ENCODE peak calls at places on chromosomes 7 and 10, in six cellular contexts. One of them, this sample, is unnamed.

GRCh38 chr7:128459394-128459878 is 3.8 kb downstream of the HILPDA start:
- DNase-seq in HepG2: peak
- DNase-seq in endothelial cell of umbilical vein: peak
- DNase-seq in MM.1S: peak
- DNase-seq in fibroblast of lung: peak
- DNase-seq in DND-41: peak
- DNase-seq in this sample: no peak

GRCh38 chr7:22182139-22182538 is 174.8 kb downstream of the RAPGEF5 start:
- DNase-seq in HepG2: no peak
- DNase-seq in endothelial cell of umbilical vein: no peak
- DNase-seq in MM.1S: peak
- DNase-seq in fibroblast of lung: no peak
- DNase-seq in DND-41: no peak
- DNase-seq in this sample: no peak

GRCh38 chr10:119478111-119479047 is 64.1 kb downstream of the RGS10 start:
- DNase-seq in HepG2: no peak
- DNase-seq in endothelial cell of umbilical vein: no peak
- DNase-seq in MM.1S: peak
- DNase-seq in fibroblast of lung: no peak
- DNase-seq in DND-41: peak
- DNase-seq in this sample: no peak

GRCh38 chr7:107463139-107464078 is 6.4 kb upstream of the GPR22 start:
- DNase-seq in HepG2: peak
- DNase-seq in endothelial cell of umbilical vein: peak
- DNase-seq in MM.1S: peak
- DNase-seq in fibroblast of lung: peak
- DNase-seq in DND-41: peak
- DNase-seq in this sample: peak

GRCh38 chr7:42624471-42624870 is 287.4 kb downstream of the C7orf25 start:
- DNase-seq in HepG2: no peak
- DNase-seq in endothelial cell of umbilical vein: no peak
- DNase-seq in MM.1S: no peak
- DNase-seq in fibroblast of lung: peak
- DNase-seq in DND-41: no peak
- DNase-seq in this sample: no peak

GRCh38 chr7:155918720-155919399 is 106.6 kb upstream of the SHH start:
- DNase-seq in HepG2: peak
- DNase-seq in endothelial cell of umbilical vein: peak
- DNase-seq in MM.1S: no peak
- DNase-seq in fibroblast of lung: peak
- DNase-seq in DND-41: no peak
- DNase-seq in this sample: no peak

GRCh38 chr7:139923090-139923489 is 94.0 kb downstream of the TBXAS1 start:
- DNase-seq in HepG2: no peak
- DNase-seq in endothelial cell of umbilical vein: no peak
- DNase-seq in MM.1S: no peak
- DNase-seq in fibroblast of lung: no peak
- DNase-seq in DND-41: no peak
- DNase-seq in this sample: no peak

GRCh38 chr10:72924351-72924750 is 30.3 kb downstream of the PLA2G12B start:
- DNase-seq in HepG2: no peak
- DNase-seq in endothelial cell of umbilical vein: no peak
- DNase-seq in MM.1S: no peak
- DNase-seq in fibroblast of lung: no peak
- DNase-seq in DND-41: no peak
- DNase-seq in this sample: no peak

GRCh38 chr7:97601941-97602457 is 129.9 kb upstream of the TAC1 start:
- DNase-seq in HepG2: no peak
- DNase-seq in endothelial cell of umbilical vein: no peak
- DNase-seq in MM.1S: no peak
- DNase-seq in fibroblast of lung: no peak
- DNase-seq in DND-41: no peak
- DNase-seq in this sample: no peak

GRCh38 chr7:40147371-40148246 is 12.8 kb downstream of the SUGCT start:
- DNase-seq in HepG2: no peak
- DNase-seq in endothelial cell of umbilical vein: no peak
- DNase-seq in MM.1S: no peak
- DNase-seq in fibroblast of lung: no peak
- DNase-seq in DND-41: no peak
- DNase-seq in this sample: no peak

GRCh38 chr7:92830532-92831110 is 5.8 kb downstream of the CDK6 start:
- DNase-seq in HepG2: no peak
- DNase-seq in endothelial cell of umbilical vein: no peak
- DNase-seq in MM.1S: no peak
- DNase-seq in fibroblast of lung: peak
- DNase-seq in DND-41: no peak
- DNase-seq in this sample: no peak

GRCh38 chr10:33559105-33559504 is 224.6 kb upstream of the NRP1 start:
- DNase-seq in HepG2: no peak
- DNase-seq in endothelial cell of umbilical vein: no peak
- DNase-seq in MM.1S: no peak
- DNase-seq in fibroblast of lung: peak
- DNase-seq in DND-41: peak
- DNase-seq in this sample: no peak

GRCh38 chr10:78451592-78451991 is 417.9 kb downstream of the RPS24 start:
- DNase-seq in HepG2: no peak
- DNase-seq in endothelial cell of umbilical vein: peak
- DNase-seq in MM.1S: no peak
- DNase-seq in fibroblast of lung: no peak
- DNase-seq in DND-41: no peak
- DNase-seq in this sample: no peak

GRCh38 chr7:17370901-17371550 is 72.6 kb downstream of the AHR start:
- DNase-seq in HepG2: no peak
- DNase-seq in endothelial cell of umbilical vein: peak
- DNase-seq in MM.1S: no peak
- DNase-seq in fibroblast of lung: peak
- DNase-seq in DND-41: no peak
- DNase-seq in this sample: no peak

DNA sequence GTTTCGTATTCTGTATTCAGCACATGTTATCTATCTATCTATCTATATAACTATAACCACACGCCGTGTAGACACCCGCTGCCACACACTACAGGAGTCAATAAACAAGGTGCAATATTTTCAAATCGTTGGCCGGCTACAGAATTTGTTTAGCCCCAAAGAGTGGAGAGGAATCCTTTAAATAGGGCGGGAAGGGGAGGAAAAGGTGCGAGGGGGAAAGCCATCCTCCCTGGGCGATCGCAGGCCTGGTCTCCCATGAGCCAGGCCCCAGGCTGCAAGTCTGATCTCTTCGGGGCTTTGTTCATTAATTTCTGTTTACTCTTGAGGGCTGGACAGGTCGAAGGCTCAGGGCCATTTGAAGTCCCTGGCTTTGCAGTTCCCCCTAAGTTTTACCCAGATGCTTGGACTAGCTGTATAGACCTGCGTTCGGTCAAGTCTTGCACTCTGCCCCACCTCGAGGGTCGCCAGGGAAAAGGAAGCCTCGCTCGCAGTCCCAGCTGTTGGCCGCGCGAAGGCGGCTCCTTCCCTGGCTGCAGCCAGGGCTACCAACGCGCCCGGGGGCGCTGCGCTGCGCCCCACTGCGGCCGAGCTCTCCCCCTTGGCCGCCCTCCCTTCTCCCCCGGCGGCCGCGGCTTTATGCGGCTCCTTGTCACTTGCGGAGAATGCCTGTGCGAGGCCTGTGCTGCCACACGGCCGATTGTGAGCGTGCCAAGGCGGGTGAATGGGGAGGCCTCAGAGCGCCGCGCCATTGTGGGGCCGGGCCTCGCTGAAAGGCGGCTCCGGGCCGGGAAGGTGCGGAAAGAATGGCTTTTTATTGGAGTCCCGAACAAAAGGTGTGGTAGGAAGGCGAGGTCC is 3.9 kb downstream of the NKX2-3 start:
- DNase-seq in HepG2: peak
- DNase-seq in endothelial cell of umbilical vein: no peak
- DNase-seq in MM.1S: no peak
- DNase-seq in fibroblast of lung: no peak
- DNase-seq in DND-41: no peak
- DNase-seq in this sample: no peak
- TF ChIP-seq EZH2 in HepG2: peak
- TF ChIP-seq EZH2 in endothelial cell of umbilical vein: peak
- TF ChIP-seq EZH2 in MM.1S: no peak
- TF ChIP-seq EZH2 in fibroblast of lung: peak
- TF ChIP-seq EZH2 in DND-41: no peak
- TF ChIP-seq EZH2 in this sample: no peak

DNA sequence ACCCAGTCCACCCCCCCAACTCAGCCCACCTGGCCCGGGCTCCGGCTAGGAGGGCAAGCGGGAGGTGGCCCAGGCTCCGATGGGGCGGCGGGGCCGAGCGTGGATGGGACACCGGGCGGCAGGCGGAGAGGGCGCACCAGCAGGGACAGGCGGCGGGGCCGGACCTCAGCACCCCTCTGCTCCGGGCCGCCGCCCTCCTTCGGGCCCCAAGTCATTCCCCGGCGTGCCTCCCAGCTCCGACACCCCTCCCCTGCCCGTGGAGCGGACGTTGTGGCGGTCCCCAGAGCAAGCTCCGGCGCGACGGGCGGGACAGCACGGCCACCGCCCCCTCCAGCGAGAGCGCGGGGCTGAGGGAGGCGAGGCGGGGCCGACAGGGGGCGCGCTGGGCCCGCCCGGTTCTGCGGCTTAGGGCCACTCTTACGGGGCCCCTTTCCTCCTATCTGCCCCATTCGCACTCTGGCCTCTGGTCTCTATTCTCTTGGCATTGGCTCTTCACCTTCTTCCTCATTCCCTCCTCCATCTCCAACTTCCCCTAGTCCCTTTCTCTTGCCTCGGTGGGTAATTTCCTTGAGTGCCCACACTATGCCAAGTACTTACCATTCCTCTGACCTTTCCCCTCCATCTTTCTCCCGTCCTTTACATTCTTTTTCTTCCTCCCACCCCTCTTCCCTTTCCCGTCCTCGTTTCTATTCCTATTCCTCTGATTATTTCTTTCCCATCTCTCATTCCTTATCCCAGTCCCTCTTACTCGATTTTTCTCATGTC is 710 bp upstream of the GBX1 start:
- DNase-seq in HepG2: no peak
- DNase-seq in endothelial cell of umbilical vein: no peak
- DNase-seq in MM.1S: peak
- DNase-seq in fibroblast of lung: no peak
- DNase-seq in DND-41: no peak
- DNase-seq in this sample: no peak
- TF ChIP-seq EZH2 in HepG2: no peak
- TF ChIP-seq EZH2 in endothelial cell of umbilical vein: peak
- TF ChIP-seq EZH2 in MM.1S: peak
- TF ChIP-seq EZH2 in fibroblast of lung: peak
- TF ChIP-seq EZH2 in DND-41: no peak
- TF ChIP-seq EZH2 in this sample: no peak

DNA sequence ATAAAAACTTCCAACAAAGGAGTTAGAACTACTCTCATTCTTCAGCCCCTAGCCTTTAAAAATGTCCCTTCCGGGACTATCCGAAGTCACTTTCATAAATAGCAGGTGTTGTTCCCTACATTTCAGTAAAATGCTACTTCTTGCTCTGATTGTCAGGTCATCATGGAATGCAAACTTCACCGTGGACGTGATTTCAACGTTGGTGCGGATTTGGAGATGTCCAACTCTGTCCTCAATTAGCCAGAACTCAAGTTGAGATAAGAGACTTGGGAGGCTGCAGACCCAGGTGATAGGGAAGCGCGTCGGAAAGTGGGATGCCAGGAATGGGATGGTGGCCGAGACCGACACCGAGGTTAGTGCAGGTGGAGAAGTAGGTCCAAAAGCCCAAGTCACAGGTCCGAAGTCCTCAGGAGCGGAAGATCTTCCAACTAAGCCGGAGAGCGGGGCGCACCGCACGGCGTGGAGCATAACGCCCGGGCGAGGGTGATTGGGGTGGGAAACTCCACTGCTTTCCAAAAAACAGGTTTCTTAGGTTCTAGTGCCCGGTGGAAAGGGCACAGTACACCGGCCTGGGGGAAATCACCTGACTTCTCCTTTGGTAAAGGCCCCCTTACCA is 11.5 kb upstream of the SPAG6 start:
- DNase-seq in HepG2: no peak
- DNase-seq in endothelial cell of umbilical vein: no peak
- DNase-seq in MM.1S: no peak
- DNase-seq in fibroblast of lung: no peak
- DNase-seq in DND-41: no peak
- DNase-seq in this sample: no peak
- TF ChIP-seq EZH2 in HepG2: no peak
- TF ChIP-seq EZH2 in endothelial cell of umbilical vein: no peak
- TF ChIP-seq EZH2 in MM.1S: no peak
- TF ChIP-seq EZH2 in fibroblast of lung: no peak
- TF ChIP-seq EZH2 in DND-41: no peak
- TF ChIP-seq EZH2 in this sample: no peak

DNA sequence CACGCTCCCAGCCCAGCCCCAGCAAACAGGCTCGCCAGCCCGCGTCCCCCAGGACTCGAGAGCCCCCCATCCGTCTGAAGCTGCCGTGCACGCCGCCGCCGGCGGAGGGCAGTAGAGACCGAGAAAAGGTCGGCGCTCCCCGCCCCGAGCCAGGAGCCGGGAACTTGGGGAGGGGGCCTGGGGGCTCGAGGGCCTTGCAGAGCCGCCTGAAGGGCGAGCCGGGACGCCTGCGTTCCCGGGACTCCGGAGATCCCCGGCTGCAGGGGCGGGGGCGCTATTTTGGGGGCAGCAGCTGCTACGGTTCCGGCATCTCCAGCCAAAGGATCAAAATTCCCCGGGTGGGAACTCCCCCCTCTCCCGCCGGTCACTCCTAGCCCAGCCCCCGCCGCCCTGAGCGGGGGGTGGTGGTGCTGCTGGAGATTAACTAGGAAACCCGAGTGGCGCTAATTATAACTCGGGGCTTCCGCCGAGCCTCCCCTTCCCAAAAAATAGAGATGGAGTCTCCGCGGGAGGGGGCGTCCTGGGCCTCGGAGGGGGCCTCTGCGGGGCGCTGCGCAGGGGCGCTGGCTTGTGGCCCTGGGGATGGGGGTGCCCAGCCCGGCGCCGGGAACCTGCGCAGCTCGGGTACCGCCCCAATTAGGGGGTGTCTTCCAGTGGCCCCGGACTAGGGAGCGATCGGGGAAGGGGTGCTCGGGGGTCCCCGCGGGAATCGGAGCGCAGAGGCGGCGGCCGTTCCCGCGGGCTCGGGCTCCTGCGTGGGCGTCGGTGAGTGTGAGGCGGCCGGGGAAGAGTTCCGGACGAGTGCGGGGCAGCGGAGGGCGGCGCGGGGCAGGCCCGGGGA is 608 bp downstream of the ACHE start:
- DNase-seq in HepG2: no peak
- DNase-seq in endothelial cell of umbilical vein: no peak
- DNase-seq in MM.1S: no peak
- DNase-seq in fibroblast of lung: no peak
- DNase-seq in DND-41: peak
- DNase-seq in this sample: no peak
- TF ChIP-seq EZH2 in HepG2: peak
- TF ChIP-seq EZH2 in endothelial cell of umbilical vein: no peak
- TF ChIP-seq EZH2 in MM.1S: peak
- TF ChIP-seq EZH2 in fibroblast of lung: peak
- TF ChIP-seq EZH2 in DND-41: no peak
- TF ChIP-seq EZH2 in this sample: no peak

DNA sequence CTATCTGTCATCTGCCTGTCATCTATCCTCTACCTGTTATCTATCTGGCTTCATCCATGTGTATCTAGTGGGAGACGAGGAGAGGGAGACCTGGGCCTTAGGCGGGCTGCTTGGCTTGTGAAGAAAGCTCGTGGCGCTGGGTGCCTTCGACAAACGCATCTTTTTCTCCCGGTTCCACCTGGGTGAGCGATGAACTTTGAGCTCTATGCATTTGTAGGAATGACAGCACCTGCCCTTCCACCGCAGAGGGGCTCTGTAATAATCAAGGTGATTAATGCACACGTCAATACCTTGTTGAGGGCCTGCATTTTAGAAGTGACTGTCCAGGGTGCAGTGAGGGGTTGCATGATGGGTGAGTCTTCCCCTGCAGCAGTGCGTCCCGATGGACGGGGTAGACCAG is 2.6 kb upstream of the VIPR2 start:
- DNase-seq in HepG2: no peak
- DNase-seq in endothelial cell of umbilical vein: no peak
- DNase-seq in MM.1S: no peak
- DNase-seq in fibroblast of lung: no peak
- DNase-seq in DND-41: no peak
- DNase-seq in this sample: no peak
- TF ChIP-seq EZH2 in HepG2: no peak
- TF ChIP-seq EZH2 in endothelial cell of umbilical vein: no peak
- TF ChIP-seq EZH2 in MM.1S: no peak
- TF ChIP-seq EZH2 in fibroblast of lung: no peak
- TF ChIP-seq EZH2 in DND-41: no peak
- TF ChIP-seq EZH2 in this sample: no peak